ENCODE peak calls at places on chromosome 2, in four cellular contexts. One of them, this sample, is unnamed.

GRCh38 chr2:179044500-179044899 is 5.4 kb downstream of the CCDC141 start:
- DNase-seq in HepG2: no peak
- DNase-seq in GM12878: no peak
- DNase-seq in K562: no peak
- DNase-seq in this sample: no peak

GRCh38 chr2:234996467-234997270 is 44.9 kb downstream of the SH3BP4 start:
- DNase-seq in GM12878: no peak
- DNase-seq in K562: no peak
- DNase-seq in HepG2: peak; percentile 86
- DNase-seq in this sample: peak; percentile 80

GRCh38 chr2:99940963-99941362 is 201.4 kb downstream of the AFF3 start:
- DNase-seq in GM12878: no peak
- DNase-seq in HepG2: no peak
- DNase-seq in K562: no peak
- DNase-seq in this sample: no peak

GRCh38 chr2:122255924-122256323 is 500.5 kb downstream of the TSN start:
- DNase-seq in GM12878: no peak
- DNase-seq in K562: no peak
- DNase-seq in HepG2: no peak
- DNase-seq in this sample: no peak

GRCh38 chr2:236507393-236508085 is 62.1 kb upstream of the ACKR3 start:
- DNase-seq in K562: peak; percentile 8
- DNase-seq in HepG2: no peak
- DNase-seq in GM12878: no peak
- DNase-seq in this sample: peak; percentile 73

GRCh38 chr2:100391735-100392515 is 25.5 kb downstream of the CHST10 start:
- DNase-seq in GM12878: no peak
- DNase-seq in HepG2: no peak
- DNase-seq in K562: no peak
- DNase-seq in this sample: no peak

GRCh38 chr2:41414486-41415230 is 633.2 kb upstream of the PKDCC start:
- DNase-seq in GM12878: peak; percentile 5
- DNase-seq in K562: no peak
- DNase-seq in HepG2: peak; percentile 56
- DNase-seq in this sample: peak; percentile 21

GRCh38 chr2:241157841-241158545 is 7.7 kb downstream of the PPP1R7 start:
- DNase-seq in K562: no peak
- DNase-seq in HepG2: no peak
- DNase-seq in GM12878: no peak
- DNase-seq in this sample: no peak

GRCh38 chr2:195202163-195202845 is 454.7 kb upstream of the SLC39A10 start:
- DNase-seq in HepG2: no peak
- DNase-seq in K562: no peak
- DNase-seq in GM12878: no peak
- DNase-seq in this sample: no peak

GRCh38 chr2:241802421-241802749 is 6.6 kb upstream of the NEU4 start:
- DNase-seq in K562: peak; percentile 36
- DNase-seq in GM12878: no peak
- DNase-seq in HepG2: no peak
- DNase-seq in this sample: no peak

GRCh38 chr2:109372171-109372568 is 241.6 kb downstream of the SEPTIN10 start:
- DNase-seq in GM12878: no peak
- DNase-seq in K562: no peak
- DNase-seq in HepG2: no peak
- DNase-seq in this sample: no peak

GRCh38 chr2:137255990-137256389 is 490.6 kb downstream of the THSD7B start:
- DNase-seq in GM12878: no peak
- DNase-seq in HepG2: no peak
- DNase-seq in K562: no peak
- DNase-seq in this sample: no peak

GRCh38 chr2:95022309-95023221 is 2.9 kb upstream of the MAL start:
- DNase-seq in HepG2: peak; percentile 53
- DNase-seq in GM12878: peak; percentile 69
- DNase-seq in K562: peak; percentile 78
- DNase-seq in this sample: peak; percentile 87

GRCh38 chr2:232376713-232377112 is 1.8 kb upstream of the ALPP start:
- DNase-seq in K562: no peak
- DNase-seq in GM12878: no peak
- DNase-seq in HepG2: no peak
- DNase-seq in this sample: peak; percentile 6

GRCh38 chr2:64625352-64626145 is 28.2 kb downstream of the SERTAD2 start:
- DNase-seq in K562: no peak
- DNase-seq in GM12878: no peak
- DNase-seq in HepG2: no peak
- DNase-seq in this sample: peak; percentile 44

GRCh38 chr2:239297142-239298125 is 103.4 kb downstream of the HDAC4 start:
- DNase-seq in GM12878: no peak
- DNase-seq in K562: no peak
- DNase-seq in HepG2: peak; percentile 53
- DNase-seq in this sample: peak; percentile 8

GRCh38 chr2:1686784-1687105 is 57.6 kb downstream of the PXDN start:
- DNase-seq in K562: no peak
- DNase-seq in HepG2: no peak
- DNase-seq in GM12878: no peak
- DNase-seq in this sample: no peak

GRCh38 chr2:219308142-219309093 is 783 bp downstream of the PTPRN start:
- DNase-seq in K562: peak; percentile 80
- DNase-seq in GM12878: no peak
- DNase-seq in HepG2: peak; percentile 41
- DNase-seq in this sample: peak; percentile 94
- TF ChIP-seq TCF7 in K562: no peak
- TF ChIP-seq TCF7 in GM12878: no peak
- TF ChIP-seq TCF7 in HepG2: no peak
- TF ChIP-seq TCF7 in this sample: peak; percentile 92

GRCh38 chr2:105794926-105795574 is 50.3 kb downstream of the NCK2 start:
- DNase-seq in HepG2: no peak
- DNase-seq in K562: no peak
- DNase-seq in GM12878: no peak
- DNase-seq in this sample: no peak

GRCh38 chr2:105797298-105797819 is 52.6 kb downstream of the NCK2 start:
- DNase-seq in GM12878: peak; percentile 65
- DNase-seq in HepG2: peak; percentile 35
- DNase-seq in K562: no peak
- DNase-seq in this sample: no peak

GRCh38 chr2:105796131-105796638 is 51.5 kb downstream of the NCK2 start:
- DNase-seq in GM12878: no peak
- DNase-seq in HepG2: no peak
- DNase-seq in K562: no peak
- DNase-seq in this sample: no peak

GRCh38 chr2:105796791-105797190 is 52.1 kb downstream of the NCK2 start:
- DNase-seq in GM12878: no peak
- DNase-seq in HepG2: no peak
- DNase-seq in K562: no peak
- DNase-seq in this sample: no peak

GRCh38 chr2:105795575-105795934 is 50.8 kb downstream of the NCK2 start:
- DNase-seq in GM12878: no peak
- DNase-seq in K562: no peak
- DNase-seq in HepG2: no peak
- DNase-seq in this sample: no peak
- TF ChIP-seq TCF7 in GM12878: no peak
- TF ChIP-seq TCF7 in K562: no peak
- TF ChIP-seq TCF7 in HepG2: no peak
- TF ChIP-seq TCF7 in this sample: no peak

DNA sequence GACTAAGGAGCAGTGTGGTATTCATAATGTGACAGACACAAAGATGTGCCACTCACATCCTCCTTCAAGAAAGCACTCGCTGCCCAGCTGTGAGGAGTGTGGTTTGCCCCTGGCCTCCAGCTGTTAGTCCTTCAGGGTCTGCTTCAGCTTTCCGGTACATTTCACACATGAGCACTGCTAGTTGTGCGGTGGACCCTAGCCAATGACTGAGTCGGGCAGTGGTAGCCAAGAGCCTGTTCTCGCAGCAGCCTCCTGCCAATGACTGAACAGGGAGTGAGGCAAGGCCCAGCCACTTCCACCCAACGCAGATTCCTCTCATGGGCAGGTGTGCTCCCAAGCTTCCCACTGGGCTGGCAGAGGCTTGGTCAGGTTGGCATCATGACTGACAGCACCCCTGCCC is 254.3 kb downstream of the RBM43 start:
- DNase-seq in GM12878: no peak
- DNase-seq in K562: no peak
- DNase-seq in HepG2: no peak
- DNase-seq in this sample: no peak
- TF ChIP-seq TCF7 in GM12878: no peak
- TF ChIP-seq TCF7 in K562: no peak
- TF ChIP-seq TCF7 in HepG2: no peak
- TF ChIP-seq TCF7 in this sample: no peak

DNA sequence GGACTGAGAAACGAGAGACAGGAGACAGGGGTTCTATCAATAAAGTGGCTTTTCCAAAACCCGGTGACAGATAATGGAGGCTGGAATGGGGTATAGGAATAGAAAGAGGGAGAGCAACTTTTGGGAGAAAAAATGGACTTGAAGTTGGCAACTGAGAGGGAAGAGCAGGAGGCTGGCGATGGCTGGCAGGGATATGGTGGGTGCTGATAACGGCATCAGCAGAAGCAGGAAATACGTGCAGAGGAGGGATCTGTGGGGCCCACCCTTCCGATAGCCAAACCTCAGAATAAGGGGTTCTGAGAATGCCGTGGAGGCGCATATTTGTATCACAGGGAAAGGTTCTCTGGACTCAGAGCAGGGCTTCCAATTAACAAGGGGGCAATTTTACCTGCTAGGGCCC is 64.1 kb upstream of the DNMT3A start:
- DNase-seq in K562: no peak
- DNase-seq in HepG2: no peak
- DNase-seq in GM12878: no peak
- DNase-seq in this sample: no peak
- TF ChIP-seq TCF7 in K562: no peak
- TF ChIP-seq TCF7 in HepG2: no peak
- TF ChIP-seq TCF7 in GM12878: no peak
- TF ChIP-seq TCF7 in this sample: no peak

This sample was measured in WTC11.